ENCODE peak calls at places on chromosomes 4 and X, in eight cellular contexts. T is osteoblast, J is SK-N-SH, F is K562, D is lung, M is HL-60, K is suprapubic skin, B is tibial nerve. U is an unnamed sample.

GRCh38 chr4:111945014-111945413 is 200.2 kb upstream of the FAM241A start:
- DNase-seq in T (no peak), J (no peak), F (no peak), D (no peak), M (no peak), K (no peak), B (no peak), U (no peak)

GRCh38 chr4:2141762-2142520 is 82.8 kb downstream of the NAT8L start:
- DNase-seq in T (no peak), J (no peak), F (no peak), D (no peak), M (no peak), K (no peak), B (no peak), U (peak; percentile 68)

GRCh38 chr4:114694770-114695169 is 96.2 kb downstream of the UGT8 start:
- DNase-seq in T (no peak), J (peak; percentile 4), F (peak; percentile 20), D (no peak), M (no peak), K (no peak), B (no peak), U (no peak)

GRCh38 chrX:9048801-9049200 is 14.9 kb upstream of the FAM9B start:
- DNase-seq in T (no peak), J (no peak), F (no peak), D (no peak), M (no peak), K (no peak), B (no peak), U (no peak)

GRCh38 chrX:36609653-36610585 is 398.2 kb upstream of the FAM47C start:
- DNase-seq in T (no peak), J (no peak), F (no peak), D (no peak), M (no peak), K (no peak), B (no peak), U (no peak)

GRCh38 chrX:84248226-84248625 is 60.2 kb upstream of the RPS6KA6 start:
- DNase-seq in T (no peak), J (no peak), F (no peak), D (no peak), M (no peak), K (no peak), B (no peak), U (no peak)

GRCh38 chrX:132612990-132613564 is 124.2 kb upstream of the MBNL3 start:
- DNase-seq in T (no peak), J (peak; percentile 34), F (peak; percentile 15), D (no peak), M (no peak), K (no peak), B (peak; percentile 47), U (no peak)

GRCh38 chr4:79294064-79294463 is 31.8 kb downstream of the NAA11 start:
- DNase-seq in T (peak; percentile 19), J (no peak), F (no peak), D (no peak), M (no peak), K (no peak), B (no peak), U (no peak)

GRCh38 chr4:156169011-156169410 is 215.3 kb upstream of the CTSO start:
- DNase-seq in T (peak; percentile 31), J (no peak), F (no peak), D (peak; percentile 29), M (no peak), K (no peak), B (no peak), U (no peak)

GRCh38 chrX:101409043-101409442 is 1.0 kb downstream of the HNRNPH2 start:
- DNase-seq in T (no peak), J (no peak), F (no peak), D (no peak), M (no peak), K (no peak), B (no peak), U (no peak)

GRCh38 chr4:151165205-151166000 is 66.0 kb downstream of the RPS3A start:
- DNase-seq in T (no peak), J (no peak), F (no peak), D (no peak), M (no peak), K (no peak), B (no peak), U (no peak)

DNA sequence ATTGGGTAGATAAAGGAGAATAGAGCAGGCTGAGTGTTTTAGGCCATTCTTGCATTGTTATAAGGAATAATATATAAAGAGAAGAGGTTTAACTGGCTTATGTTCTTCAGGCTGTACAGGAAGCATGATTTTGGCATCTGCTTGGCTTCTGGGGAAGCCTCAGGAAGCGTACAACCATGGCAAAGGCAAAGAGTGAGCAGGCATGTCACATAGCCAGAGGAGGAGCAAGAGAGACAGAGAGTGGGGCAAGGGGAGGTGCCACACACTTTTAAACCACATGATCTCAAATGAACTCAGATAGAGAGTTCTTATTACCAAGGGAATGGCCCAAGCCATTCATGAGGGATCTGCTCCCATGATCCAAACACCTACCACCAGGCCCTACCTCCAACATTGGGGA is 4.4 kb upstream of the METTL14 start:
- DNase-seq in T (no peak), J (no peak), F (no peak), D (no peak), M (no peak), K (no peak), B (no peak), U (no peak)
- H3K27ac ChIP-seq in T (no peak overlapping the region), J (no peak overlapping the region), F (no peak overlapping the region), D (no peak overlapping the region), M (no peak overlapping the region), K (no peak overlapping the region), B (no peak overlapping the region), U (no peak overlapping the region)

DNA sequence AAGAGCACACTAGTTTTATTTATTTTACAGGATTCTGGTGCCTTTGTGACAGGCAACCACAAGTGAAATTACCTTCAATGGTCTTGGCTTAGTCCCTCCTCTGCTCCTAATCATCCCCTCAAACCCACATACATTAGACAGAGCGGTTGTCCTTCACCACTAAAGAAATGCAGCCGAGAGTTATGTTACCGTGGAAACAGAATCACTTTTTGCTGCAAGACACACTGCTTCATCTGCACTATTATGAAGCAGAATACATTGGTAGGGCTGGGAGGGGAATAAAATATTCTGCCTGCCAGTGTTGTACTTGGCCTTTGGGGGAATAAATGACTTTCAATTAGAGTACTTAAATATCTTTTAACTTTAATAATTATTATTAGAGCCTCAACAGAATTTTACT is 75.2 kb downstream of the ARHGEF38 start:
- DNase-seq in T (no peak), J (no peak), F (no peak), D (no peak), M (no peak), K (no peak), B (no peak), U (no peak)
- H3K27ac ChIP-seq in T (no peak overlapping the region), J (no peak overlapping the region), F (no peak overlapping the region), D (no peak overlapping the region), M (no peak overlapping the region), K (no peak overlapping the region), B (no peak overlapping the region), U (no peak overlapping the region)

DNA sequence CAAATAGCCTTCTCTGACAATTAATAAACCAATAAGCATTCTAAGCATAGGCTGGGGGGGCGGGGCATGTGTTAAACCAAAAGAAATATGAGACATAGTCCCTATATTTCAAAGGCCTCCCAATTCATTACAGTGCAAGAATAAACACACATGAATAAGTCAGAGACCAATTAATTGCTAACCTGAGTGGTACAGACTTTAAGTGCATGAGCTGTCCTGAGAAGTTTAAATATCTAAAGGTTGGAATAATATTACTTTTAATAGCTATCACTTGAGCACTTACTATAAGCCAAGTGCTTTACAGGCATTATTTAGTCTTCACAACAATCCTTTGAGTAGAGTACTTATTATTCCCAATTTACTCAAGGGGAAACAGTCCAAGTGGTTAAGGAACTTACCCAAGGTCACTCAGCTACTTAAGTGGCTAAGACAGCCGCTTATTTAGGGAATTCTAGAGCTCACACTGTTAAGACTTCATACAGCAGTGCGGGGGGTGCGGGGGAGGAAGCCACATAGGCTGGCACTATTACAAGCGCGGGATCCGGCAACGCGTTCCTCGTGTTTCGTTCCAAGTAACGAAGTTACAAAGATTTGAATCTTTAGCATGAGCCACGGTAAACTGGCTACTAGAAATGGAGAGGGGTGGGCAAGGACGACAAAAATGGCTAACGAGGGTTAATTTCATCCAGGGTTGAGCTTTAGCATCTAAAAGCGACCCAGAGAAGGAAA is 1.4 kb downstream of the THOC2 start:
- DNase-seq in T (peak; percentile 44), J (peak; percentile 34), F (peak; percentile 32), D (peak; percentile 37), M (no peak), K (no peak), B (no peak), U (no peak)
- H3K27ac ChIP-seq in T (peak overlapping the region; percentile 83), J (no peak overlapping the region), F (peak overlapping the region; percentile 97), D (no peak overlapping the region), M (peak overlapping the region; percentile 91), K (peak overlapping the region; percentile 89), B (peak overlapping the region; percentile 61), U (peak overlapping the region; percentile 88)

DNA sequence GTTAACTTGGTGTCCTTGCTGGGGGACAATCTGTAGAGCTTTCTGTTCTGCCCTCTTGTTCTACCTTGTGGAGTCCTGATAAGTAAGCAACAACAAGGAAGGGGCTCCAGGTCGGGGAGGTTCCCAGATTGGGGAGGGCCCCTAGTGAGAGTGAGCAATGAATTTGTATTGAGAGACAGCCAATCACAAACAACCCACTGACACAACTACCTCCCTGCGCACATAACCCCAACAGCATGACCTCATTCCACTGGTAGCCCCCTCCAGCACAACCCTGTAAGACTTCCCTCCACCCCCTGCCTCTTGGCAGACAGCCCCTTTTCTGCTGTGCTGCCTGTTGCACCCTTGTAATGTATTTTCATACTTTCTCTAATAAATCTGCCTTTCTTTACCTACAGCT is 19.7 kb upstream of the PNPLA4 start:
- DNase-seq in T (no peak), J (no peak), F (no peak), D (no peak), M (no peak), K (no peak), B (no peak), U (no peak)
- H3K27ac ChIP-seq in T (no peak overlapping the region), J (no peak overlapping the region), F (no peak overlapping the region), D (no peak overlapping the region), M (no peak overlapping the region), K (no peak overlapping the region), B (no peak overlapping the region), U (no peak overlapping the region)

DNA sequence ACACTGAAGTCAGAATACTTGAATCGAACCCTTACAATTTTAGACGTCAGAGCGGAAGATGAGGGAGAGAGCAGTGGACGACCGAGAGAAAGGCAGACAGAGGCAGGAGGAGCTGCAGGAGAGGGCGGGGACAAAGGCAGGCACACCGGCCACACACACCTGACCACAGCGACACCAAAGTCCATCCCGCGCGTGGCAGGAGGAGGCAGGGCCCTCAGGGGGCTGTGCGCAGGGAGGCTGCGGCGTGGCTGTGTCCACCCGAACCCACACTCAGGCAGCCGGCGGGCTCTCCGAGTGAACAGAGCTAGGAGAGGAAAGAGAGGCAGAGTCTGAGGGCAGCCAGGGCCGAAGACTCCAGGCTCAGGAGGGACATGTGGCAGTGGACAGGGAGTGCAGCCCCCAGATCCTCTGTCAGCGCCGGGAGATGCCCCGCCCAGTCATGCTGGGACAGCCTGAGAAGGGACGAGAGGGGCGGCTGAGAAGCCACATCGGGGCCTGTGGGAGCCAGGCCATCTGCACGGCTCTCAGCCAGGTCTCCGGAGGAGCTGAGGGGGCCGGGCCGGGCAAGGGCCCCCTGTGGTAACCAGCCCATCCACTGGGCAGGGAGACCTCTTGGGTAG is 20.1 kb downstream of the GAK start:
- DNase-seq in T (peak; percentile 65), J (no peak), F (no peak), D (no peak), M (no peak), K (no peak), B (no peak), U (no peak)
- H3K27ac ChIP-seq in T (no peak overlapping the region), J (no peak overlapping the region), F (no peak overlapping the region), D (no peak overlapping the region), M (no peak overlapping the region), K (peak overlapping the region; percentile 52), B (peak overlapping the region; percentile 72), U (no peak overlapping the region)

GRCh38 chrX:148732743-148733142 is 232.3 kb downstream of the AFF2 start:
- DNase-seq in T (no peak), J (no peak), F (no peak), D (no peak), M (no peak), K (no peak), B (no peak), U (no peak)
- H3K27ac ChIP-seq in T (no peak overlapping the region), J (no peak overlapping the region), F (no peak overlapping the region), D (no peak overlapping the region), M (no peak overlapping the region), K (no peak overlapping the region), B (no peak overlapping the region), U (no peak overlapping the region)

U was measured in esophagus muscularis mucosa.